ENCODE peak calls at places on chromosomes 11 and 22, in ten cellular contexts. One of them, this sample, is unnamed.
A peak's percentile ranks its signal among the peaks of the same experiment; 100 is the strongest.

GRCh38 chr22:48566741-48567140 is 1260.9 kb downstream of the BRD1 start:
- DNase-seq in stimulated activated CD8-positive, alpha-beta memory T cell treated with anti-CD3 and anti-CD28 coated beads, Interleukin-2, amount 100 ng/mL, for 1 hour: no peak
- DNase-seq in T-helper 1 cell: no peak
- DNase-seq in glomerular endothelial cell: no peak
- DNase-seq in NCI-H345: no peak
- DNase-seq in fibroblast of pulmonary artery: no peak
- DNase-seq in globus pallidus: no peak
- DNase-seq in activated naive CD4-positive, alpha-beta T cell treated with Interleukin-2 at 50 U/mL for 16 hours: no peak
- DNase-seq in Calu3: no peak
- DNase-seq in body of pancreas: no peak
- DNase-seq in this sample: no peak

GRCh38 chr11:35764414-35764813 is 101.8 kb downstream of the TRIM44 start:
- DNase-seq in stimulated activated CD8-positive, alpha-beta memory T cell treated with anti-CD3 and anti-CD28 coated beads, Interleukin-2, amount 100 ng/mL, for 1 hour: no peak
- DNase-seq in T-helper 1 cell: no peak
- DNase-seq in glomerular endothelial cell: no peak
- DNase-seq in NCI-H345: no peak
- DNase-seq in fibroblast of pulmonary artery: no peak
- DNase-seq in globus pallidus: no peak
- DNase-seq in activated naive CD4-positive, alpha-beta T cell treated with Interleukin-2 at 50 U/mL for 16 hours: no peak
- DNase-seq in Calu3: no peak
- DNase-seq in body of pancreas: no peak
- DNase-seq in this sample: no peak

GRCh38 chr22:45441158-45441557 is 27.7 kb downstream of the RIBC2 start:
- DNase-seq in stimulated activated CD8-positive, alpha-beta memory T cell treated with anti-CD3 and anti-CD28 coated beads, Interleukin-2, amount 100 ng/mL, for 1 hour: no peak
- DNase-seq in T-helper 1 cell: no peak
- DNase-seq in glomerular endothelial cell: no peak
- DNase-seq in NCI-H345: peak; percentile 55
- DNase-seq in fibroblast of pulmonary artery: peak; percentile 74
- DNase-seq in globus pallidus: no peak
- DNase-seq in activated naive CD4-positive, alpha-beta T cell treated with Interleukin-2 at 50 U/mL for 16 hours: peak; percentile 15
- DNase-seq in Calu3: peak; percentile 73
- DNase-seq in body of pancreas: peak; percentile 68
- DNase-seq in this sample: peak; percentile 60

GRCh38 chr11:63499874-63500273 is 6.0 kb upstream of the LGALS12 start:
- DNase-seq in stimulated activated CD8-positive, alpha-beta memory T cell treated with anti-CD3 and anti-CD28 coated beads, Interleukin-2, amount 100 ng/mL, for 1 hour: no peak
- DNase-seq in T-helper 1 cell: no peak
- DNase-seq in glomerular endothelial cell: no peak
- DNase-seq in NCI-H345: no peak
- DNase-seq in fibroblast of pulmonary artery: no peak
- DNase-seq in globus pallidus: no peak
- DNase-seq in activated naive CD4-positive, alpha-beta T cell treated with Interleukin-2 at 50 U/mL for 16 hours: no peak
- DNase-seq in Calu3: no peak
- DNase-seq in body of pancreas: no peak
- DNase-seq in this sample: no peak

GRCh38 chr11:110124605-110125004 is 31.4 kb downstream of the ZC3H12C start:
- DNase-seq in stimulated activated CD8-positive, alpha-beta memory T cell treated with anti-CD3 and anti-CD28 coated beads, Interleukin-2, amount 100 ng/mL, for 1 hour: no peak
- DNase-seq in T-helper 1 cell: no peak
- DNase-seq in glomerular endothelial cell: no peak
- DNase-seq in NCI-H345: no peak
- DNase-seq in fibroblast of pulmonary artery: no peak
- DNase-seq in globus pallidus: no peak
- DNase-seq in activated naive CD4-positive, alpha-beta T cell treated with Interleukin-2 at 50 U/mL for 16 hours: no peak
- DNase-seq in Calu3: no peak
- DNase-seq in body of pancreas: no peak
- DNase-seq in this sample: no peak

GRCh38 chr11:66595245-66595904 is 2.4 kb downstream of the CCS start:
- DNase-seq in stimulated activated CD8-positive, alpha-beta memory T cell treated with anti-CD3 and anti-CD28 coated beads, Interleukin-2, amount 100 ng/mL, for 1 hour: no peak
- DNase-seq in T-helper 1 cell: no peak
- DNase-seq in glomerular endothelial cell: no peak
- DNase-seq in NCI-H345: no peak
- DNase-seq in fibroblast of pulmonary artery: peak; percentile 94
- DNase-seq in globus pallidus: no peak
- DNase-seq in activated naive CD4-positive, alpha-beta T cell treated with Interleukin-2 at 50 U/mL for 16 hours: no peak
- DNase-seq in Calu3: no peak
- DNase-seq in body of pancreas: peak; percentile 55
- DNase-seq in this sample: peak; percentile 68

GRCh38 chr11:63761870-63762661 is 6.5 kb downstream of the ZFTA start:
- DNase-seq in stimulated activated CD8-positive, alpha-beta memory T cell treated with anti-CD3 and anti-CD28 coated beads, Interleukin-2, amount 100 ng/mL, for 1 hour: no peak
- DNase-seq in T-helper 1 cell: no peak
- DNase-seq in glomerular endothelial cell: no peak
- DNase-seq in NCI-H345: no peak
- DNase-seq in fibroblast of pulmonary artery: no peak
- DNase-seq in globus pallidus: no peak
- DNase-seq in activated naive CD4-positive, alpha-beta T cell treated with Interleukin-2 at 50 U/mL for 16 hours: no peak
- DNase-seq in Calu3: no peak
- DNase-seq in body of pancreas: no peak
- DNase-seq in this sample: no peak

GRCh38 chr22:23064381-23065068 is 5.8 kb upstream of the GNAZ start:
- DNase-seq in stimulated activated CD8-positive, alpha-beta memory T cell treated with anti-CD3 and anti-CD28 coated beads, Interleukin-2, amount 100 ng/mL, for 1 hour: no peak
- DNase-seq in T-helper 1 cell: no peak
- DNase-seq in glomerular endothelial cell: no peak
- DNase-seq in NCI-H345: no peak
- DNase-seq in fibroblast of pulmonary artery: no peak
- DNase-seq in globus pallidus: no peak
- DNase-seq in activated naive CD4-positive, alpha-beta T cell treated with Interleukin-2 at 50 U/mL for 16 hours: no peak
- DNase-seq in Calu3: no peak
- DNase-seq in body of pancreas: no peak
- DNase-seq in this sample: no peak

GRCh38 chr11:124756033-124756752 is 4.1 kb upstream of the VSIG2 start:
- DNase-seq in stimulated activated CD8-positive, alpha-beta memory T cell treated with anti-CD3 and anti-CD28 coated beads, Interleukin-2, amount 100 ng/mL, for 1 hour: no peak
- DNase-seq in T-helper 1 cell: no peak
- DNase-seq in glomerular endothelial cell: no peak
- DNase-seq in NCI-H345: no peak
- DNase-seq in fibroblast of pulmonary artery: no peak
- DNase-seq in globus pallidus: no peak
- DNase-seq in activated naive CD4-positive, alpha-beta T cell treated with Interleukin-2 at 50 U/mL for 16 hours: no peak
- DNase-seq in Calu3: no peak
- DNase-seq in body of pancreas: no peak
- DNase-seq in this sample: no peak

GRCh38 chr11:111462329-111462728 is 49.9 kb downstream of the BTG4 start:
- DNase-seq in stimulated activated CD8-positive, alpha-beta memory T cell treated with anti-CD3 and anti-CD28 coated beads, Interleukin-2, amount 100 ng/mL, for 1 hour: no peak
- DNase-seq in T-helper 1 cell: no peak
- DNase-seq in glomerular endothelial cell: no peak
- DNase-seq in NCI-H345: no peak
- DNase-seq in fibroblast of pulmonary artery: no peak
- DNase-seq in globus pallidus: no peak
- DNase-seq in activated naive CD4-positive, alpha-beta T cell treated with Interleukin-2 at 50 U/mL for 16 hours: no peak
- DNase-seq in Calu3: no peak
- DNase-seq in body of pancreas: no peak
- DNase-seq in this sample: no peak

GRCh38 chr11:117464778-117465177 is 137.1 kb downstream of the CEP164 start:
- DNase-seq in stimulated activated CD8-positive, alpha-beta memory T cell treated with anti-CD3 and anti-CD28 coated beads, Interleukin-2, amount 100 ng/mL, for 1 hour: no peak
- DNase-seq in T-helper 1 cell: no peak
- DNase-seq in glomerular endothelial cell: no peak
- DNase-seq in NCI-H345: no peak
- DNase-seq in fibroblast of pulmonary artery: no peak
- DNase-seq in globus pallidus: no peak
- DNase-seq in activated naive CD4-positive, alpha-beta T cell treated with Interleukin-2 at 50 U/mL for 16 hours: no peak
- DNase-seq in Calu3: no peak
- DNase-seq in body of pancreas: no peak
- DNase-seq in this sample: no peak

GRCh38 chr22:29310065-29310862 is 3.8 kb downstream of the GAS2L1 start:
- DNase-seq in stimulated activated CD8-positive, alpha-beta memory T cell treated with anti-CD3 and anti-CD28 coated beads, Interleukin-2, amount 100 ng/mL, for 1 hour: no peak
- DNase-seq in T-helper 1 cell: no peak
- DNase-seq in glomerular endothelial cell: no peak
- DNase-seq in NCI-H345: no peak
- DNase-seq in fibroblast of pulmonary artery: no peak
- DNase-seq in globus pallidus: no peak
- DNase-seq in activated naive CD4-positive, alpha-beta T cell treated with Interleukin-2 at 50 U/mL for 16 hours: no peak
- DNase-seq in Calu3: no peak
- DNase-seq in body of pancreas: no peak
- DNase-seq in this sample: no peak

GRCh38 chr11:7442588-7443215 is 42.6 kb upstream of the OLFML1 start:
- DNase-seq in stimulated activated CD8-positive, alpha-beta memory T cell treated with anti-CD3 and anti-CD28 coated beads, Interleukin-2, amount 100 ng/mL, for 1 hour: peak; percentile 43
- DNase-seq in T-helper 1 cell: peak; percentile 31
- DNase-seq in glomerular endothelial cell: no peak
- DNase-seq in NCI-H345: peak; percentile 68
- DNase-seq in fibroblast of pulmonary artery: peak; percentile 56
- DNase-seq in globus pallidus: peak; percentile 66
- DNase-seq in activated naive CD4-positive, alpha-beta T cell treated with Interleukin-2 at 50 U/mL for 16 hours: peak; percentile 71
- DNase-seq in Calu3: peak; percentile 82
- DNase-seq in body of pancreas: peak; percentile 70
- DNase-seq in this sample: peak; percentile 74

GRCh38 chr11:10233581-10233980 is 60.4 kb downstream of the SBF2 start:
- DNase-seq in stimulated activated CD8-positive, alpha-beta memory T cell treated with anti-CD3 and anti-CD28 coated beads, Interleukin-2, amount 100 ng/mL, for 1 hour: no peak
- DNase-seq in T-helper 1 cell: no peak
- DNase-seq in glomerular endothelial cell: peak; percentile 12
- DNase-seq in NCI-H345: no peak
- DNase-seq in fibroblast of pulmonary artery: peak; percentile 68
- DNase-seq in globus pallidus: no peak
- DNase-seq in activated naive CD4-positive, alpha-beta T cell treated with Interleukin-2 at 50 U/mL for 16 hours: no peak
- DNase-seq in Calu3: no peak
- DNase-seq in body of pancreas: no peak
- DNase-seq in this sample: no peak

GRCh38 chr22:33656808-33657628 is 263.3 kb downstream of the LARGE1 start:
- DNase-seq in stimulated activated CD8-positive, alpha-beta memory T cell treated with anti-CD3 and anti-CD28 coated beads, Interleukin-2, amount 100 ng/mL, for 1 hour: no peak
- DNase-seq in T-helper 1 cell: no peak
- DNase-seq in glomerular endothelial cell: no peak
- DNase-seq in NCI-H345: peak; percentile 54
- DNase-seq in fibroblast of pulmonary artery: no peak
- DNase-seq in globus pallidus: no peak
- DNase-seq in activated naive CD4-positive, alpha-beta T cell treated with Interleukin-2 at 50 U/mL for 16 hours: no peak
- DNase-seq in Calu3: no peak
- DNase-seq in body of pancreas: no peak
- DNase-seq in this sample: no peak

GRCh38 chr11:68677432-68677831 is 6.9 kb upstream of the GAL start:
- DNase-seq in stimulated activated CD8-positive, alpha-beta memory T cell treated with anti-CD3 and anti-CD28 coated beads, Interleukin-2, amount 100 ng/mL, for 1 hour: no peak
- DNase-seq in T-helper 1 cell: no peak
- DNase-seq in glomerular endothelial cell: peak; percentile 23
- DNase-seq in NCI-H345: no peak
- DNase-seq in fibroblast of pulmonary artery: peak; percentile 71
- DNase-seq in globus pallidus: no peak
- DNase-seq in activated naive CD4-positive, alpha-beta T cell treated with Interleukin-2 at 50 U/mL for 16 hours: no peak
- DNase-seq in Calu3: peak; percentile 80
- DNase-seq in body of pancreas: peak; percentile 63
- DNase-seq in this sample: no peak

GRCh38 chr11:47913569-47914244 is 65.6 kb upstream of the NUP160 start:
- DNase-seq in stimulated activated CD8-positive, alpha-beta memory T cell treated with anti-CD3 and anti-CD28 coated beads, Interleukin-2, amount 100 ng/mL, for 1 hour: no peak
- DNase-seq in T-helper 1 cell: no peak
- DNase-seq in glomerular endothelial cell: no peak
- DNase-seq in NCI-H345: no peak
- DNase-seq in fibroblast of pulmonary artery: no peak
- DNase-seq in globus pallidus: no peak
- DNase-seq in activated naive CD4-positive, alpha-beta T cell treated with Interleukin-2 at 50 U/mL for 16 hours: no peak
- DNase-seq in Calu3: no peak
- DNase-seq in body of pancreas: no peak
- DNase-seq in this sample: no peak

GRCh38 chr11:114304969-114305368 is 8.8 kb downstream of the NNMT start:
- DNase-seq in stimulated activated CD8-positive, alpha-beta memory T cell treated with anti-CD3 and anti-CD28 coated beads, Interleukin-2, amount 100 ng/mL, for 1 hour: no peak
- DNase-seq in T-helper 1 cell: no peak
- DNase-seq in glomerular endothelial cell: no peak
- DNase-seq in NCI-H345: no peak
- DNase-seq in fibroblast of pulmonary artery: peak; percentile 32
- DNase-seq in globus pallidus: no peak
- DNase-seq in activated naive CD4-positive, alpha-beta T cell treated with Interleukin-2 at 50 U/mL for 16 hours: no peak
- DNase-seq in Calu3: no peak
- DNase-seq in body of pancreas: no peak
- DNase-seq in this sample: no peak

GRCh38 chr22:47295226-47295901 is 532.9 kb downstream of the TBC1D22A start:
- DNase-seq in stimulated activated CD8-positive, alpha-beta memory T cell treated with anti-CD3 and anti-CD28 coated beads, Interleukin-2, amount 100 ng/mL, for 1 hour: no peak
- DNase-seq in T-helper 1 cell: no peak
- DNase-seq in glomerular endothelial cell: no peak
- DNase-seq in NCI-H345: no peak
- DNase-seq in fibroblast of pulmonary artery: no peak
- DNase-seq in globus pallidus: no peak
- DNase-seq in activated naive CD4-positive, alpha-beta T cell treated with Interleukin-2 at 50 U/mL for 16 hours: no peak
- DNase-seq in Calu3: no peak
- DNase-seq in body of pancreas: no peak
- DNase-seq in this sample: no peak

GRCh38 chr22:46826438-46826837 is 64.0 kb downstream of the TBC1D22A start:
- DNase-seq in stimulated activated CD8-positive, alpha-beta memory T cell treated with anti-CD3 and anti-CD28 coated beads, Interleukin-2, amount 100 ng/mL, for 1 hour: no peak
- DNase-seq in T-helper 1 cell: no peak
- DNase-seq in glomerular endothelial cell: no peak
- DNase-seq in NCI-H345: no peak
- DNase-seq in fibroblast of pulmonary artery: no peak
- DNase-seq in globus pallidus: no peak
- DNase-seq in activated naive CD4-positive, alpha-beta T cell treated with Interleukin-2 at 50 U/mL for 16 hours: no peak
- DNase-seq in Calu3: no peak
- DNase-seq in body of pancreas: no peak
- DNase-seq in this sample: no peak

GRCh38 chr22:42673898-42674390 is 24.8 kb upstream of the CYB5R3 start:
- DNase-seq in stimulated activated CD8-positive, alpha-beta memory T cell treated with anti-CD3 and anti-CD28 coated beads, Interleukin-2, amount 100 ng/mL, for 1 hour: no peak
- DNase-seq in T-helper 1 cell: no peak
- DNase-seq in glomerular endothelial cell: no peak
- DNase-seq in NCI-H345: no peak
- DNase-seq in fibroblast of pulmonary artery: peak; percentile 69
- DNase-seq in globus pallidus: no peak
- DNase-seq in activated naive CD4-positive, alpha-beta T cell treated with Interleukin-2 at 50 U/mL for 16 hours: no peak
- DNase-seq in Calu3: no peak
- DNase-seq in body of pancreas: peak; percentile 39
- DNase-seq in this sample: no peak

GRCh38 chr11:102994101-102994500 is 38.6 kb upstream of the MMP13 start:
- DNase-seq in stimulated activated CD8-positive, alpha-beta memory T cell treated with anti-CD3 and anti-CD28 coated beads, Interleukin-2, amount 100 ng/mL, for 1 hour: no peak
- DNase-seq in T-helper 1 cell: no peak
- DNase-seq in glomerular endothelial cell: no peak
- DNase-seq in NCI-H345: no peak
- DNase-seq in fibroblast of pulmonary artery: no peak
- DNase-seq in globus pallidus: no peak
- DNase-seq in activated naive CD4-positive, alpha-beta T cell treated with Interleukin-2 at 50 U/mL for 16 hours: no peak
- DNase-seq in Calu3: peak; percentile 4
- DNase-seq in body of pancreas: no peak
- DNase-seq in this sample: no peak

GRCh38 chr11:123580557-123581275 is 73.7 kb downstream of the SCN3B start:
- DNase-seq in stimulated activated CD8-positive, alpha-beta memory T cell treated with anti-CD3 and anti-CD28 coated beads, Interleukin-2, amount 100 ng/mL, for 1 hour: peak; percentile 42
- DNase-seq in T-helper 1 cell: peak; percentile 59
- DNase-seq in glomerular endothelial cell: no peak
- DNase-seq in NCI-H345: peak; percentile 84
- DNase-seq in fibroblast of pulmonary artery: peak; percentile 50
- DNase-seq in globus pallidus: no peak
- DNase-seq in activated naive CD4-positive, alpha-beta T cell treated with Interleukin-2 at 50 U/mL for 16 hours: peak; percentile 70
- DNase-seq in Calu3: peak; percentile 79
- DNase-seq in body of pancreas: peak; percentile 74
- DNase-seq in this sample: peak; percentile 74